ENCODE peak calls at places on chromosome 2, in four cellular contexts. One of them, this sample, is unnamed.

GRCh38 chr2:112836695-112837117 is at the start of gene IL1B:
- DNase-seq in neural progenitor cell: no peak
- DNase-seq in stimulated activated CD8-positive, alpha-beta memory T cell treated with anti-CD3 and anti-CD28 coated beads, Interleukin-2, amount 100 ng/mL, for 1 hour: no peak
- DNase-seq in kidney epithelial cell: no peak
- DNase-seq in this sample: no peak

GRCh38 chr2:238285653-238286082 is 2.7 kb downstream of the PER2 start:
- DNase-seq in neural progenitor cell: peak
- DNase-seq in stimulated activated CD8-positive, alpha-beta memory T cell treated with anti-CD3 and anti-CD28 coated beads, Interleukin-2, amount 100 ng/mL, for 1 hour: no peak
- DNase-seq in kidney epithelial cell: peak
- DNase-seq in this sample: peak

GRCh38 chr2:3712424-3712823 is 9.0 kb downstream of the DCDC2C start:
- DNase-seq in neural progenitor cell: no peak
- DNase-seq in stimulated activated CD8-positive, alpha-beta memory T cell treated with anti-CD3 and anti-CD28 coated beads, Interleukin-2, amount 100 ng/mL, for 1 hour: no peak
- DNase-seq in kidney epithelial cell: no peak
- DNase-seq in this sample: no peak

GRCh38 chr2:55581435-55581834 is 36.0 kb downstream of the PPP4R3B start:
- DNase-seq in neural progenitor cell: peak
- DNase-seq in stimulated activated CD8-positive, alpha-beta memory T cell treated with anti-CD3 and anti-CD28 coated beads, Interleukin-2, amount 100 ng/mL, for 1 hour: no peak
- DNase-seq in kidney epithelial cell: no peak
- DNase-seq in this sample: no peak

GRCh38 chr2:126482582-126483464 is 173.1 kb upstream of the GYPC start:
- DNase-seq in neural progenitor cell: peak
- DNase-seq in stimulated activated CD8-positive, alpha-beta memory T cell treated with anti-CD3 and anti-CD28 coated beads, Interleukin-2, amount 100 ng/mL, for 1 hour: no peak
- DNase-seq in kidney epithelial cell: no peak
- DNase-seq in this sample: no peak

GRCh38 chr2:133667-134593 is 87.6 kb upstream of the FAM110C start:
- DNase-seq in neural progenitor cell: no peak
- DNase-seq in stimulated activated CD8-positive, alpha-beta memory T cell treated with anti-CD3 and anti-CD28 coated beads, Interleukin-2, amount 100 ng/mL, for 1 hour: no peak
- DNase-seq in kidney epithelial cell: no peak
- DNase-seq in this sample: no peak

GRCh38 chr2:18362696-18363095 is 197.8 kb downstream of the RDH14 start:
- DNase-seq in neural progenitor cell: no peak
- DNase-seq in stimulated activated CD8-positive, alpha-beta memory T cell treated with anti-CD3 and anti-CD28 coated beads, Interleukin-2, amount 100 ng/mL, for 1 hour: no peak
- DNase-seq in kidney epithelial cell: no peak
- DNase-seq in this sample: no peak

GRCh38 chr2:217755027-217755756 is 247.6 kb downstream of the TNS1 start:
- DNase-seq in neural progenitor cell: no peak
- DNase-seq in stimulated activated CD8-positive, alpha-beta memory T cell treated with anti-CD3 and anti-CD28 coated beads, Interleukin-2, amount 100 ng/mL, for 1 hour: no peak
- DNase-seq in kidney epithelial cell: no peak
- DNase-seq in this sample: no peak

GRCh38 chr2:38060206-38060605 is 15.7 kb downstream of the CYP1B1 start:
- DNase-seq in neural progenitor cell: no peak
- DNase-seq in stimulated activated CD8-positive, alpha-beta memory T cell treated with anti-CD3 and anti-CD28 coated beads, Interleukin-2, amount 100 ng/mL, for 1 hour: no peak
- DNase-seq in kidney epithelial cell: no peak
- DNase-seq in this sample: no peak

GRCh38 chr2:191758420-191759199 is 80.7 kb downstream of the NABP1 start:
- DNase-seq in neural progenitor cell: peak
- DNase-seq in stimulated activated CD8-positive, alpha-beta memory T cell treated with anti-CD3 and anti-CD28 coated beads, Interleukin-2, amount 100 ng/mL, for 1 hour: peak
- DNase-seq in kidney epithelial cell: peak
- DNase-seq in this sample: no peak

GRCh38 chr2:104318001-104318555 is 535.8 kb upstream of the POU3F3 start:
- DNase-seq in neural progenitor cell: no peak
- DNase-seq in stimulated activated CD8-positive, alpha-beta memory T cell treated with anti-CD3 and anti-CD28 coated beads, Interleukin-2, amount 100 ng/mL, for 1 hour: no peak
- DNase-seq in kidney epithelial cell: peak
- DNase-seq in this sample: no peak

GRCh38 chr2:48479923-48480322 is 50.0 kb upstream of the STON1 start:
- DNase-seq in neural progenitor cell: no peak
- DNase-seq in stimulated activated CD8-positive, alpha-beta memory T cell treated with anti-CD3 and anti-CD28 coated beads, Interleukin-2, amount 100 ng/mL, for 1 hour: no peak
- DNase-seq in kidney epithelial cell: no peak
- DNase-seq in this sample: no peak

GRCh38 chr2:232465061-232465460 is 9.1 kb downstream of the ALPI start:
- DNase-seq in neural progenitor cell: no peak
- DNase-seq in stimulated activated CD8-positive, alpha-beta memory T cell treated with anti-CD3 and anti-CD28 coated beads, Interleukin-2, amount 100 ng/mL, for 1 hour: no peak
- DNase-seq in kidney epithelial cell: no peak
- DNase-seq in this sample: no peak

GRCh38 chr2:241000831-241001321 is 2.5 kb downstream of the SNED1 start:
- DNase-seq in neural progenitor cell: no peak
- DNase-seq in stimulated activated CD8-positive, alpha-beta memory T cell treated with anti-CD3 and anti-CD28 coated beads, Interleukin-2, amount 100 ng/mL, for 1 hour: no peak
- DNase-seq in kidney epithelial cell: no peak
- DNase-seq in this sample: no peak

GRCh38 chr2:218322756-218323525 is 30.6 kb upstream of the TMBIM1 start:
- DNase-seq in neural progenitor cell: peak
- DNase-seq in stimulated activated CD8-positive, alpha-beta memory T cell treated with anti-CD3 and anti-CD28 coated beads, Interleukin-2, amount 100 ng/mL, for 1 hour: peak
- DNase-seq in kidney epithelial cell: peak
- DNase-seq in this sample: no peak

GRCh38 chr2:112623913-112624777 is 21.6 kb upstream of the SLC20A1 start:
- DNase-seq in neural progenitor cell: no peak
- DNase-seq in stimulated activated CD8-positive, alpha-beta memory T cell treated with anti-CD3 and anti-CD28 coated beads, Interleukin-2, amount 100 ng/mL, for 1 hour: peak
- DNase-seq in kidney epithelial cell: no peak
- DNase-seq in this sample: no peak

GRCh38 chr2:134500211-134500935 is 218.4 kb downstream of the TMEM163 start:
- DNase-seq in neural progenitor cell: no peak
- DNase-seq in stimulated activated CD8-positive, alpha-beta memory T cell treated with anti-CD3 and anti-CD28 coated beads, Interleukin-2, amount 100 ng/mL, for 1 hour: no peak
- DNase-seq in kidney epithelial cell: no peak
- DNase-seq in this sample: no peak

GRCh38 chr2:104745856-104746255 is 108.1 kb upstream of the POU3F3 start:
- DNase-seq in neural progenitor cell: no peak
- DNase-seq in stimulated activated CD8-positive, alpha-beta memory T cell treated with anti-CD3 and anti-CD28 coated beads, Interleukin-2, amount 100 ng/mL, for 1 hour: no peak
- DNase-seq in kidney epithelial cell: no peak
- DNase-seq in this sample: no peak

GRCh38 chr2:146415291-146415690 is 1429.5 kb upstream of the ACVR2A start:
- DNase-seq in neural progenitor cell: no peak
- DNase-seq in stimulated activated CD8-positive, alpha-beta memory T cell treated with anti-CD3 and anti-CD28 coated beads, Interleukin-2, amount 100 ng/mL, for 1 hour: no peak
- DNase-seq in kidney epithelial cell: no peak
- DNase-seq in this sample: no peak

GRCh38 chr2:9693138-9693520 is 62.3 kb upstream of the YWHAQ start:
- DNase-seq in neural progenitor cell: no peak
- DNase-seq in stimulated activated CD8-positive, alpha-beta memory T cell treated with anti-CD3 and anti-CD28 coated beads, Interleukin-2, amount 100 ng/mL, for 1 hour: no peak
- DNase-seq in kidney epithelial cell: no peak
- DNase-seq in this sample: no peak

GRCh38 chr2:26691881-26692813 is at the start of gene KCNK3:
- DNase-seq in neural progenitor cell: peak
- DNase-seq in stimulated activated CD8-positive, alpha-beta memory T cell treated with anti-CD3 and anti-CD28 coated beads, Interleukin-2, amount 100 ng/mL, for 1 hour: peak
- DNase-seq in kidney epithelial cell: no peak
- DNase-seq in this sample: no peak

This sample was measured in esophagus squamous epithelium.